ENCODE peak calls at places on chromosomes 7 and 10, in four cellular contexts. One of them, this sample, is unnamed.
A peak's percentile ranks its signal among the peaks of the same experiment; 100 is the strongest.

GRCh38 chr7:121012170-121012874 is 23.8 kb downstream of the CPED1 start:
- DNase-seq in PC-3: no peak
- DNase-seq in transverse colon: no peak
- DNase-seq in heart right ventricle: no peak
- DNase-seq in this sample: no peak

GRCh38 chr10:115092555-115093285 is 445 bp upstream of the ATRNL1 start:
- DNase-seq in heart right ventricle: peak; percentile 17
- DNase-seq in transverse colon: peak; percentile 14
- DNase-seq in PC-3: no peak
- DNase-seq in this sample: peak; percentile 75

GRCh38 chr10:103470755-103471653 is 8.0 kb downstream of the CALHM3 start:
- DNase-seq in PC-3: peak; percentile 42
- DNase-seq in transverse colon: peak; percentile 71
- DNase-seq in heart right ventricle: peak; percentile 54
- DNase-seq in this sample: no peak

GRCh38 chr7:149005427-149006344 is 22.6 kb downstream of the PDIA4 start:
- DNase-seq in heart right ventricle: peak; percentile 85
- DNase-seq in transverse colon: peak; percentile 83
- DNase-seq in PC-3: peak; percentile 50
- DNase-seq in this sample: peak; percentile 81

GRCh38 chr7:101990811-101991418 is 173.5 kb downstream of the CUX1 start:
- DNase-seq in heart right ventricle: no peak
- DNase-seq in PC-3: no peak
- DNase-seq in transverse colon: peak; percentile 63
- DNase-seq in this sample: no peak

GRCh38 chr7:47940482-47941001 is 7.7 kb downstream of the PKD1L1 start:
- DNase-seq in transverse colon: peak; percentile 77
- DNase-seq in heart right ventricle: peak; percentile 59
- DNase-seq in PC-3: no peak
- DNase-seq in this sample: no peak

GRCh38 chr10:74949434-74949833 is 123.0 kb downstream of the KAT6B start:
- DNase-seq in heart right ventricle: no peak
- DNase-seq in PC-3: peak; percentile 78
- DNase-seq in transverse colon: no peak
- DNase-seq in this sample: no peak

GRCh38 chr7:145978769-145979168 is 137.8 kb upstream of the CNTNAP2 start:
- DNase-seq in PC-3: no peak
- DNase-seq in heart right ventricle: no peak
- DNase-seq in transverse colon: no peak
- DNase-seq in this sample: no peak

GRCh38 chr10:128297709-128298457 is 171.7 kb upstream of the MKI67 start:
- DNase-seq in heart right ventricle: no peak
- DNase-seq in transverse colon: no peak
- DNase-seq in PC-3: no peak
- DNase-seq in this sample: no peak

GRCh38 chr10:103193820-103194529 is 903 bp upstream of the NT5C2 start:
- DNase-seq in transverse colon: no peak
- DNase-seq in heart right ventricle: no peak
- DNase-seq in PC-3: peak; percentile 81
- DNase-seq in this sample: no peak

GRCh38 chr7:3174515-3175318 is 126.3 kb upstream of the SDK1 start:
- DNase-seq in transverse colon: no peak
- DNase-seq in heart right ventricle: no peak
- DNase-seq in PC-3: no peak
- DNase-seq in this sample: no peak

GRCh38 chr10:34624323-34625153 is 190.6 kb downstream of the PARD3 start:
- DNase-seq in heart right ventricle: no peak
- DNase-seq in transverse colon: no peak
- DNase-seq in PC-3: no peak
- DNase-seq in this sample: no peak

GRCh38 chr10:110147961-110148360 is 59.4 kb upstream of the MXI1 start:
- DNase-seq in PC-3: peak; percentile 6
- DNase-seq in transverse colon: no peak
- DNase-seq in heart right ventricle: no peak
- DNase-seq in this sample: no peak

GRCh38 chr7:132402751-132403245 is 173.5 kb downstream of the PLXNA4 start:
- DNase-seq in heart right ventricle: peak; percentile 42
- DNase-seq in transverse colon: no peak
- DNase-seq in PC-3: no peak
- DNase-seq in this sample: peak; percentile 86

GRCh38 chr10:13775786-13776780 is 189.3 kb downstream of the PRPF18 start:
- DNase-seq in PC-3: peak; percentile 69
- DNase-seq in transverse colon: no peak
- DNase-seq in heart right ventricle: no peak
- DNase-seq in this sample: no peak

GRCh38 chr7:66668112-66668511 is 39.4 kb downstream of the KCTD7 start:
- DNase-seq in heart right ventricle: no peak
- DNase-seq in PC-3: no peak
- DNase-seq in transverse colon: no peak
- DNase-seq in this sample: no peak

GRCh38 chr10:13930123-13930522 is 343.4 kb downstream of the PRPF18 start:
- DNase-seq in transverse colon: no peak
- DNase-seq in PC-3: no peak
- DNase-seq in heart right ventricle: no peak
- DNase-seq in this sample: no peak

GRCh38 chr10:50033481-50033880 is 34.3 kb upstream of the WASHC2A start:
- DNase-seq in PC-3: no peak
- DNase-seq in heart right ventricle: no peak
- DNase-seq in transverse colon: no peak
- DNase-seq in this sample: no peak

GRCh38 chr10:75197906-75198305 is 12.7 kb upstream of the VDAC2 start:
- DNase-seq in heart right ventricle: no peak
- DNase-seq in PC-3: no peak
- DNase-seq in transverse colon: no peak
- DNase-seq in this sample: no peak

GRCh38 chr7:112058654-112059053 is 147.5 kb downstream of the DOCK4 start:
- DNase-seq in heart right ventricle: no peak
- DNase-seq in PC-3: no peak
- DNase-seq in transverse colon: no peak
- DNase-seq in this sample: no peak

DNA sequence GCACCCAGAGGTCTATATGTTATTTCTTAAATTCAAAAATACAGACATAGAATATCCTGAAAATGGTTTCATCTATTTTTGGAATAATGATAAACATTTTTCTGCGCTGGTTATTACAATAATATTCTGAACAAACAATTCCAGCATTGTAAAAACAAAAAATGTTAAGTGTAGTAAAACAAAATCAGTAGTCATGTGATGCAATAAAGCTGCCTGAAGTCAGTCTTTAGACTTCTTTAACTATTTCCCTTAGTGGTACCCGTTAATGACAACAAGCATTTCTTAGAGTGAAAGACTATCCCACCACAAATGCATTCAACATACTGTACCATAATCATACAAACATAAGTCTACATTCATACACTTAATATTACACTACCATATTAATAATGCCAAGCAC is 1.6 kb downstream of the SKAP2 start:
- DNase-seq in PC-3: no peak
- DNase-seq in heart right ventricle: no peak
- DNase-seq in transverse colon: no peak
- DNase-seq in this sample: no peak
- H3K9me3 ChIP-seq in PC-3: no peaks in the 10 kb centered on the region
- H3K9me3 ChIP-seq in heart right ventricle: no peaks in the 10 kb centered on the region
- H3K9me3 ChIP-seq in transverse colon: no peaks in the 10 kb centered on the region
- H3K9me3 ChIP-seq in this sample: no peaks in the 10 kb centered on the region

DNA sequence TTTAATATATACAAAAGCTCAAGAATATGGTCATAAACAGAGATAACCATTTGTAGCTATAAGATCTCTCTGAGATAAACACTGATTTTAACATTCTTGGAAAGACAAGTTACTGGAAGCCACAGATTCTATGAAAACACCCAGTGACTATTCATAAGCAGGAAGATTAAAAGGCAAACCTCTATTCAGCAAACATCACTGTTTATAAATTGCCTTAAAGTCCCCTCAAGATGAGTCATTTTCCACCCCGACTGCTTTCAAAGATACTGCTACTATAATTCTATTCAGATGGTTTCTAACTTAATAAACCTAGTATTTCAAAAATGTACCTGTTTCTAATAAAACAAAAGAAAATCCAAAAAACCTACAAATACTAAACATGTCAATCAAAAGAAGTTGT is 21.0 kb downstream of the TM9SF3 start:
- DNase-seq in heart right ventricle: no peak
- DNase-seq in transverse colon: no peak
- DNase-seq in PC-3: peak; percentile 30
- DNase-seq in this sample: no peak
- H3K4me1 ChIP-seq in heart right ventricle: peaks cover 3% of the 10 kb centered on the region
- H3K4me1 ChIP-seq in transverse colon: peaks cover 21% of the 10 kb centered on the region
- H3K4me1 ChIP-seq in PC-3: peaks cover 16% of the 10 kb centered on the region
- H3K4me1 ChIP-seq in this sample: peaks cover 3% of the 10 kb centered on the region

GRCh38 chr7:67773081-67773480 is 776.4 kb downstream of the TYW1 start:
- DNase-seq in transverse colon: no peak
- DNase-seq in PC-3: no peak
- DNase-seq in heart right ventricle: no peak
- DNase-seq in this sample: no peak
- H3K9me3 ChIP-seq in transverse colon: no peaks in the 10 kb centered on the region
- H3K9me3 ChIP-seq in PC-3: no peaks in the 10 kb centered on the region
- H3K9me3 ChIP-seq in heart right ventricle: no peaks in the 10 kb centered on the region
- H3K9me3 ChIP-seq in this sample: no peaks in the 10 kb centered on the region

GRCh38 chr10:58087896-58088295 is 179.8 kb downstream of the IPMK start:
- DNase-seq in transverse colon: no peak
- DNase-seq in PC-3: no peak
- DNase-seq in heart right ventricle: no peak
- DNase-seq in this sample: no peak

GRCh38 chr10:58082248-58082647 is 185.4 kb downstream of the IPMK start:
- DNase-seq in PC-3: no peak
- DNase-seq in heart right ventricle: no peak
- DNase-seq in transverse colon: no peak
- DNase-seq in this sample: no peak

GRCh38 chr10:58086144-58086762 is 181.4 kb downstream of the IPMK start:
- DNase-seq in transverse colon: no peak
- DNase-seq in heart right ventricle: no peak
- DNase-seq in PC-3: no peak
- DNase-seq in this sample: no peak

GRCh38 chr10:58089739-58090138 is 178.0 kb downstream of the IPMK start:
- DNase-seq in heart right ventricle: no peak
- DNase-seq in transverse colon: no peak
- DNase-seq in PC-3: no peak
- DNase-seq in this sample: no peak

GRCh38 chr10:58086763-58087150 is 180.9 kb downstream of the IPMK start:
- DNase-seq in PC-3: no peak
- DNase-seq in transverse colon: no peak
- DNase-seq in heart right ventricle: no peak
- DNase-seq in this sample: no peak
- H3K4me1 ChIP-seq in PC-3: no peaks in the 10 kb centered on the region
- H3K4me1 ChIP-seq in transverse colon: peaks cover 2% of the 10 kb centered on the region
- H3K4me1 ChIP-seq in heart right ventricle: no peaks in the 10 kb centered on the region
- H3K4me1 ChIP-seq in this sample: no peaks in the 10 kb centered on the region

DNA sequence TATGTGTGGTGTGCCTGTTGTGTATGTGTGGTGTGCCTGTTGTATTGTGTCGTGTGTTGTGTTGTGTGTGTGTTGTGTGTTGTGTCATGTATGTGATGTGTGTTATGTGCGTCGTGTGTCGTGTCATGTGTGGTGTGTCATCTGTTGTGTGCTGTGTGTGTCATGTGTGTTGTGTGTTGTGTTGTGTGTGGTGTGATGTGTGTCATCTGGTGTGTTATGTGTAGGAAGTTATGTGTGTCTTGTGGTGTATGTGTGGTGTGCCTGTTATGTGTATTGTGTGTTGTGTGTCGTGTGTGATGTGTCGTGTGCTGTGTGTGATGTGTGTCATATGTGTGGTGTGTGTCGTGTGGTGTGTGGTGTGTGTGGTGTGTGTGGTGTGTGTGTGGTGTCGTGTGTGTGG is 145.2 kb downstream of the DNAJB6 start:
- DNase-seq in heart right ventricle: no peak
- DNase-seq in PC-3: no peak
- DNase-seq in transverse colon: no peak
- DNase-seq in this sample: no peak
- H3K9me3 ChIP-seq in heart right ventricle: no peaks in the 10 kb centered on the region
- H3K9me3 ChIP-seq in PC-3: no peaks in the 10 kb centered on the region
- H3K9me3 ChIP-seq in transverse colon: no peaks in the 10 kb centered on the region
- H3K9me3 ChIP-seq in this sample: no peaks in the 10 kb centered on the region

DNA sequence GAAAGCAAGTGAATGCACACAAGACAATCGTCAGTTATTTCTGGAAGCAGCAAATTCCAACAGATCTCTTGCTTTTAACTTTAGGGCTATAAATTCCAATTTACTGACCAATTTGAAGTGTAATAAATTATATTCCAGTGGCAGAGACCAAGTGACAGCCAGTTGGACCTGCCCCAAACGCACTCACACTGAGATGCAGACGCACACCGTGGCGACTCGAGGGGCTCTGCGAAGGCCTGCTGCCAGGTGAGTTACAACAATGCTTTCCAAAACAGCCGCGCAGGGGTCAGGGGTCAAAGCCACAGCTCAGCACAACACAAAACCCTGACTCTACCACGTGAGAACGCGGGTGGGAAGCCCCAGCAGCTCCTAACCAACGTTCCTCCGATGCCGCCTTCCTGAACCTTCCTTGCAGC is 97.4 kb downstream of the ZRANB1 start:
- DNase-seq in transverse colon: no peak
- DNase-seq in heart right ventricle: no peak
- DNase-seq in PC-3: no peak
- DNase-seq in this sample: no peak
- H3K4me1 ChIP-seq in transverse colon: peaks cover 27% of the 10 kb centered on the region
- H3K4me1 ChIP-seq in heart right ventricle: peaks cover 55% of the 10 kb centered on the region
- H3K4me1 ChIP-seq in PC-3: peaks cover 43% of the 10 kb centered on the region
- H3K4me1 ChIP-seq in this sample: peaks cover 38% of the 10 kb centered on the region

DNA sequence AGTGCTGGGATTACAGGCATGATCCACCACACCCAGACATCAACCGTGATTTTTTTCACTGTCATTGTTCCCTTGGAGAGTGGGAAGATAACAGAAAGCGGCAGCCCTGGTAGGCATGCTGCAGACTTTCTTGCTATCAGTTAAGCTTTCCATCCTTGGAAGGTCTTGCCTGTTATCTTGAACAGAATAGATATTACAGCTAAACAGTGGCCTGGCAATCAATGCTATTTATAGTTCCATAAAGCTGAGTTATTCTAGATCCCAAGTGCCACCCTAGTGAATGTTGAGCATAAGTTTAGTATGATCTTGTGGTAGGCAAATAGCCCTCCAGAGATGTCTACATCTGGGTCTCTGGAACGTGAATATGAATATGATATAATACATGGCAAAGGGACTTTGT is 609.0 kb upstream of the IGFBP3 start:
- DNase-seq in PC-3: no peak
- DNase-seq in heart right ventricle: no peak
- DNase-seq in transverse colon: no peak
- DNase-seq in this sample: no peak
- H3K9me3 ChIP-seq in PC-3: no peaks in the 10 kb centered on the region
- H3K9me3 ChIP-seq in heart right ventricle: peaks cover 36% of the 10 kb centered on the region
- H3K9me3 ChIP-seq in transverse colon: no peaks in the 10 kb centered on the region
- H3K9me3 ChIP-seq in this sample: peaks cover 3% of the 10 kb centered on the region

GRCh38 chr7:116232402-116232749 is 22.0 kb downstream of the TES start:
- DNase-seq in PC-3: peak; percentile 28
- DNase-seq in transverse colon: no peak
- DNase-seq in heart right ventricle: no peak
- DNase-seq in this sample: no peak

GRCh38 chr7:116229359-116229758 is 19.0 kb downstream of the TES start:
- DNase-seq in PC-3: no peak
- DNase-seq in heart right ventricle: no peak
- DNase-seq in transverse colon: no peak
- DNase-seq in this sample: no peak

GRCh38 chr7:116230191-116231005 is 20.1 kb downstream of the TES start:
- DNase-seq in PC-3: no peak
- DNase-seq in heart right ventricle: no peak
- DNase-seq in transverse colon: no peak
- DNase-seq in this sample: no peak

GRCh38 chr7:116232920-116233319 is 22.6 kb downstream of the TES start:
- DNase-seq in transverse colon: no peak
- DNase-seq in heart right ventricle: no peak
- DNase-seq in PC-3: peak; percentile 48
- DNase-seq in this sample: no peak

GRCh38 chr7:116231543-116232401 is 21.4 kb downstream of the TES start:
- DNase-seq in heart right ventricle: no peak
- DNase-seq in transverse colon: no peak
- DNase-seq in PC-3: peak; percentile 78
- DNase-seq in this sample: no peak
- H3K4me1 ChIP-seq in heart right ventricle: peaks cover 53% of the 10 kb centered on the region
- H3K4me1 ChIP-seq in transverse colon: peaks cover 37% of the 10 kb centered on the region
- H3K4me1 ChIP-seq in PC-3: peaks cover 65% of the 10 kb centered on the region
- H3K4me1 ChIP-seq in this sample: peaks cover 7% of the 10 kb centered on the region